ENCODE peak calls at places on chromosomes 2 and 18, in five cellular contexts. One of them, this sample, is unnamed.

GRCh38 chr2:14632133-14632936 is at the start of gene LRATD1:
- DNase-seq in right lobe of liver: peak; percentile 93
- DNase-seq in OCI-LY7: no peak
- DNase-seq in tibial artery: peak; percentile 78
- DNase-seq in PC-9: peak; percentile 79
- DNase-seq in this sample: peak; percentile 83

GRCh38 chr2:80247339-80247738 is 57.2 kb downstream of the LRRTM1 start:
- DNase-seq in tibial artery: no peak
- DNase-seq in PC-9: no peak
- DNase-seq in OCI-LY7: no peak
- DNase-seq in right lobe of liver: no peak
- DNase-seq in this sample: no peak

GRCh38 chr2:9573013-9573708 is 17.5 kb upstream of the ADAM17 start:
- DNase-seq in PC-9: no peak
- DNase-seq in right lobe of liver: no peak
- DNase-seq in OCI-LY7: no peak
- DNase-seq in tibial artery: no peak
- DNase-seq in this sample: no peak

GRCh38 chr2:218658671-218659257 is 659 bp downstream of the ZNF142 start:
- DNase-seq in OCI-LY7: peak; percentile 79
- DNase-seq in PC-9: peak; percentile 63
- DNase-seq in right lobe of liver: no peak
- DNase-seq in tibial artery: no peak
- DNase-seq in this sample: no peak

GRCh38 chr2:11746376-11746806 is at the start of gene LPIN1:
- DNase-seq in PC-9: peak; percentile 85
- DNase-seq in tibial artery: peak; percentile 95
- DNase-seq in OCI-LY7: peak; percentile 91
- DNase-seq in right lobe of liver: peak; percentile 93
- DNase-seq in this sample: peak; percentile 95

GRCh38 chr18:66495844-66496243 is 108.0 kb downstream of the CDH19 start:
- DNase-seq in OCI-LY7: peak; percentile 1
- DNase-seq in tibial artery: no peak
- DNase-seq in right lobe of liver: no peak
- DNase-seq in PC-9: peak; percentile 55
- DNase-seq in this sample: peak; percentile 51

GRCh38 chr2:235556086-235556485 is 62.2 kb downstream of the AGAP1 start:
- DNase-seq in right lobe of liver: peak; percentile 25
- DNase-seq in tibial artery: no peak
- DNase-seq in OCI-LY7: no peak
- DNase-seq in PC-9: no peak
- DNase-seq in this sample: no peak

GRCh38 chr2:162073776-162074578 is at the start of gene DPP4:
- DNase-seq in OCI-LY7: no peak
- DNase-seq in PC-9: no peak
- DNase-seq in tibial artery: no peak
- DNase-seq in right lobe of liver: peak; percentile 88
- DNase-seq in this sample: peak; percentile 55

GRCh38 chr2:178006710-178007109 is 65.9 kb downstream of the PDE11A start:
- DNase-seq in tibial artery: no peak
- DNase-seq in OCI-LY7: no peak
- DNase-seq in right lobe of liver: no peak
- DNase-seq in PC-9: no peak
- DNase-seq in this sample: no peak

GRCh38 chr2:26001743-26002341 is 19.5 kb upstream of the KIF3C start:
- DNase-seq in OCI-LY7: no peak
- DNase-seq in PC-9: no peak
- DNase-seq in right lobe of liver: peak; percentile 75
- DNase-seq in tibial artery: peak; percentile 91
- DNase-seq in this sample: peak; percentile 78

GRCh38 chr2:173414823-173415322 is 60.2 kb downstream of the CDCA7 start:
- DNase-seq in OCI-LY7: no peak
- DNase-seq in right lobe of liver: no peak
- DNase-seq in PC-9: peak; percentile 34
- DNase-seq in tibial artery: no peak
- DNase-seq in this sample: no peak

GRCh38 chr2:109339519-109339991 is 210.6 kb downstream of the SH3RF3 start:
- DNase-seq in right lobe of liver: no peak
- DNase-seq in PC-9: no peak
- DNase-seq in OCI-LY7: no peak
- DNase-seq in tibial artery: no peak
- DNase-seq in this sample: no peak

GRCh38 chr18:3688682-3689081 is 238.7 kb downstream of the TGIF1 start:
- DNase-seq in OCI-LY7: no peak
- DNase-seq in right lobe of liver: no peak
- DNase-seq in tibial artery: no peak
- DNase-seq in PC-9: no peak
- DNase-seq in this sample: no peak

GRCh38 chr2:121295911-121296650 is 11.1 kb upstream of the TFCP2L1 start:
- DNase-seq in right lobe of liver: no peak
- DNase-seq in OCI-LY7: no peak
- DNase-seq in tibial artery: no peak
- DNase-seq in PC-9: no peak
- DNase-seq in this sample: no peak

GRCh38 chr2:221400411-221400810 is 171.7 kb downstream of the EPHA4 start:
- DNase-seq in PC-9: no peak
- DNase-seq in tibial artery: no peak
- DNase-seq in OCI-LY7: no peak
- DNase-seq in right lobe of liver: no peak
- DNase-seq in this sample: no peak

GRCh38 chr2:70340921-70341765 is 39.3 kb upstream of the FAM136A start:
- DNase-seq in OCI-LY7: peak; percentile 53
- DNase-seq in right lobe of liver: no peak
- DNase-seq in tibial artery: no peak
- DNase-seq in PC-9: peak; percentile 65
- DNase-seq in this sample: no peak

GRCh38 chr2:190328748-190329147 is 9.1 kb upstream of the HIBCH start:
- DNase-seq in OCI-LY7: no peak
- DNase-seq in tibial artery: no peak
- DNase-seq in PC-9: no peak
- DNase-seq in right lobe of liver: no peak
- DNase-seq in this sample: no peak

GRCh38 chr2:42569116-42569711 is 782 bp downstream of the MTA3 start:
- DNase-seq in right lobe of liver: no peak
- DNase-seq in PC-9: no peak
- DNase-seq in tibial artery: no peak
- DNase-seq in OCI-LY7: peak; percentile 30
- DNase-seq in this sample: peak; percentile 55

GRCh38 chr2:8380026-8380425 is 301.8 kb upstream of the ID2 start:
- DNase-seq in PC-9: no peak
- DNase-seq in right lobe of liver: no peak
- DNase-seq in tibial artery: no peak
- DNase-seq in OCI-LY7: peak; percentile 60
- DNase-seq in this sample: peak; percentile 50

GRCh38 chr18:26902296-26902695 is 36.8 kb upstream of the AQP4 start:
- DNase-seq in OCI-LY7: no peak
- DNase-seq in tibial artery: no peak
- DNase-seq in PC-9: no peak
- DNase-seq in right lobe of liver: no peak
- DNase-seq in this sample: no peak

GRCh38 chr2:74991977-74992376 is 33.5 kb downstream of the POLE4 start:
- DNase-seq in OCI-LY7: no peak
- DNase-seq in tibial artery: no peak
- DNase-seq in right lobe of liver: no peak
- DNase-seq in PC-9: peak; percentile 35
- DNase-seq in this sample: no peak

GRCh38 chr2:160371251-160372009 is 122.2 kb downstream of the RBMS1 start:
- DNase-seq in right lobe of liver: no peak
- DNase-seq in PC-9: no peak
- DNase-seq in OCI-LY7: no peak
- DNase-seq in tibial artery: no peak
- DNase-seq in this sample: no peak
- H3K9me3 ChIP-seq in right lobe of liver: no peaks in the 10 kb centered on the region
- H3K9me3 ChIP-seq in PC-9: no peaks in the 10 kb centered on the region
- H3K9me3 ChIP-seq in OCI-LY7: no peaks in the 10 kb centered on the region
- H3K9me3 ChIP-seq in tibial artery: no peaks in the 10 kb centered on the region
- H3K9me3 ChIP-seq in this sample: no peaks in the 10 kb centered on the region

GRCh38 chr18:51516478-51517038 is 319.1 kb upstream of the MEX3C start:
- DNase-seq in OCI-LY7: no peak
- DNase-seq in right lobe of liver: no peak
- DNase-seq in tibial artery: no peak
- DNase-seq in PC-9: no peak
- DNase-seq in this sample: no peak

GRCh38 chr18:51514128-51514527 is 316.6 kb upstream of the MEX3C start:
- DNase-seq in tibial artery: no peak
- DNase-seq in right lobe of liver: no peak
- DNase-seq in PC-9: no peak
- DNase-seq in OCI-LY7: no peak
- DNase-seq in this sample: no peak

GRCh38 chr18:51510020-51510419 is 312.5 kb upstream of the MEX3C start:
- DNase-seq in tibial artery: no peak
- DNase-seq in right lobe of liver: no peak
- DNase-seq in PC-9: no peak
- DNase-seq in OCI-LY7: no peak
- DNase-seq in this sample: no peak

DNA sequence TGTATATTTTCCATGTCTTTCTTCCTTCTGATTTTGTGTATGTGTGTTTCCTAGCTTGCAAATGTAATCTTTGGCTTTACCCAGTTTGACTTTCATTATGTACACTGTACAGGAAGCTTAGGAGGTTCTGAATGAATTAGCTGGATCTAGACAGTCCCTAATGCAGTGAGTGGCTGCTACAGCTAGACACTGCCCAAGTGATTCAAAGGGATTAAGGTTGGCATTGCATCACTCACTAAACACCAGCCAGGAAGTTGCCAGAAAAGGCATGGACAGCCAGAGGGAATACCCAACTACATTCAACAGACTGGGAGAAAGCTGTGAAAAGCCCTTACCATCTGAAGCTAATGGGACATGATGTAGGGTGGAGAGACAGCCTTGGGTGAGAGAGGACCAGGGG is 316.0 kb upstream of the MEX3C start:
- DNase-seq in OCI-LY7: no peak
- DNase-seq in tibial artery: no peak
- DNase-seq in right lobe of liver: no peak
- DNase-seq in PC-9: no peak
- DNase-seq in this sample: no peak
- H3K9me3 ChIP-seq in OCI-LY7: no peaks in the 10 kb centered on the region
- H3K9me3 ChIP-seq in tibial artery: no peaks in the 10 kb centered on the region
- H3K9me3 ChIP-seq in right lobe of liver: no peaks in the 10 kb centered on the region
- H3K9me3 ChIP-seq in PC-9: no peaks in the 10 kb centered on the region
- H3K9me3 ChIP-seq in this sample: no peaks in the 10 kb centered on the region

DNA sequence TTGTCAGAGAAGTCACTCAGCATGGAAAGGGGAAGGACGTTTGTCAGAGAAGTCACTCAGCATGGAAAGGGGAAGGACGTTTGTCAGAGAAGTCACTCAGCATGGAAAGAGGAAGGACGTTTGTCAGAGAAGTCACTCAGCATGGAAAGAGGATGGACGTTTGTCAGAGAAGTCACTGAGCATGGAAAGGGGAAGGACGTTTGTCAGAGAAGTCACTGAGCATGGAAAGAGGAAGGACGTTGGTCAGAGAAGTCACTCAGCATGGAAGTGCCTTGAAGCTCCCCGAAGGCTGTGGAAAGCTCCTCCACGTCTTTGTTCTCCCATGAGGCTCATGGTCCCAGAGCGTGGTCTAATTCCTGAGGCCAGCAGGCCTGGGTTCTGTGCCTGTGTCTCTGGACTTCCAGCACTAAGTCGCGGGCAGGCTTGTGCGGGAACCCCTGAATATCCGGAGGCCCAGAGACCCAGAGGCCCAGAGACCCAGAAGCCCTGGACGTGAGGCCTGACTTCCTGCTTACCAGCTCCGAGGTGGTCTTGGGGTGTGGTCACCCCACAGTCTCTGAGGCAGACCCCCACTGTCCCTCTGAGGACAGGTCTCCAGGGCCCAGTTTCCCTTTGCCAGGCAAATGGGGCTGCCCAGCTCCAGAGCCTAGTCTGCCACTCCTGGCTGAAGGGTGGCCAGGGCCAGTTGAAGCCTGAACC is 70.4 kb upstream of the TWIST2 start:
- DNase-seq in right lobe of liver: no peak
- DNase-seq in PC-9: no peak
- DNase-seq in OCI-LY7: peak; percentile 18
- DNase-seq in tibial artery: no peak
- DNase-seq in this sample: no peak
- H3K9me3 ChIP-seq in right lobe of liver: no peaks in the 10 kb centered on the region
- H3K9me3 ChIP-seq in PC-9: peaks cover 2% of the 10 kb centered on the region
- H3K9me3 ChIP-seq in OCI-LY7: peaks cover 4% of the 10 kb centered on the region
- H3K9me3 ChIP-seq in tibial artery: no peaks in the 10 kb centered on the region
- H3K9me3 ChIP-seq in this sample: no peaks in the 10 kb centered on the region

GRCh38 chr2:16244153-16244965 is 304.0 kb downstream of the MYCN start:
- DNase-seq in PC-9: no peak
- DNase-seq in OCI-LY7: no peak
- DNase-seq in tibial artery: no peak
- DNase-seq in right lobe of liver: no peak
- DNase-seq in this sample: no peak
- H3K9me3 ChIP-seq in PC-9: no peaks in the 10 kb centered on the region
- H3K9me3 ChIP-seq in OCI-LY7: no peaks in the 10 kb centered on the region
- H3K9me3 ChIP-seq in tibial artery: no peaks in the 10 kb centered on the region
- H3K9me3 ChIP-seq in right lobe of liver: no peaks in the 10 kb centered on the region
- H3K9me3 ChIP-seq in this sample: no peaks in the 10 kb centered on the region

GRCh38 chr2:4678937-4679336 is 975.6 kb downstream of the DCDC2C start:
- DNase-seq in OCI-LY7: no peak
- DNase-seq in right lobe of liver: no peak
- DNase-seq in PC-9: no peak
- DNase-seq in tibial artery: no peak
- DNase-seq in this sample: no peak
- H3K9me3 ChIP-seq in OCI-LY7: no peaks in the 10 kb centered on the region
- H3K9me3 ChIP-seq in right lobe of liver: no peaks in the 10 kb centered on the region
- H3K9me3 ChIP-seq in PC-9: no peaks in the 10 kb centered on the region
- H3K9me3 ChIP-seq in tibial artery: no peaks in the 10 kb centered on the region
- H3K9me3 ChIP-seq in this sample: no peaks in the 10 kb centered on the region

GRCh38 chr2:16350211-16350610 is 315.4 kb downstream of the CYRIA start:
- DNase-seq in tibial artery: no peak
- DNase-seq in PC-9: no peak
- DNase-seq in OCI-LY7: no peak
- DNase-seq in right lobe of liver: no peak
- DNase-seq in this sample: no peak
- H3K9me3 ChIP-seq in tibial artery: no peaks in the 10 kb centered on the region
- H3K9me3 ChIP-seq in PC-9: no peaks in the 10 kb centered on the region
- H3K9me3 ChIP-seq in OCI-LY7: no peaks in the 10 kb centered on the region
- H3K9me3 ChIP-seq in right lobe of liver: no peaks in the 10 kb centered on the region
- H3K9me3 ChIP-seq in this sample: no peaks in the 10 kb centered on the region

DNA sequence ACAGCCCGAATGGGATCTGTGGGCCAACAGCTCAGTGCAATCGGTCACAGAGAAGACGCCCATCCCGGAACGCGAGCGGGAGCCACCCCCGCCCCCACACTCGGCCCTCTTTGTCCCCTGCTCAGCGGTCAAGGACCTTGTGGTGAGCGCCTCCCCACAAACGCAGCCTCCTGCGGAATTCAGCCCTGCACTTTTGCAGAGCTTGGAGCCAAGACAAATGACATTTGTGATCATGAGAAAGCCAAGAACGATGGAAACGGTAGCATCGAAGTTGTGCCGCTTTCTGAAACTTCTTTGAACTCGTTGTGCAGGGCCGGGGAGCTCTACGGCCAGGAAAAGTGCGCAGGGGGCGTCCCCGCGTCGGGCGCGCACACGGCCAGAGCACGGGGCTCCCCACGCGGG is 6.7 kb upstream of the SALL3 start:
- DNase-seq in PC-9: no peak
- DNase-seq in tibial artery: no peak
- DNase-seq in OCI-LY7: no peak
- DNase-seq in right lobe of liver: no peak
- DNase-seq in this sample: no peak
- H3K9me3 ChIP-seq in PC-9: no peaks in the 10 kb centered on the region
- H3K9me3 ChIP-seq in tibial artery: no peaks in the 10 kb centered on the region
- H3K9me3 ChIP-seq in OCI-LY7: no peaks in the 10 kb centered on the region
- H3K9me3 ChIP-seq in right lobe of liver: no peaks in the 10 kb centered on the region
- H3K9me3 ChIP-seq in this sample: no peaks in the 10 kb centered on the region